ENCODE peak calls at places on chromosomes 4 and X, in four cellular contexts. O, I, L and H are unnamed samples.

GRCh38 chr4:7313361-7313811 is 121.0 kb downstream of the SORCS2 start:
- DNase-seq in I (no peak), O (no peak), L (peak), H (no peak)

GRCh38 chr4:18923496-18924161 is 902.1 kb upstream of the LCORL start:
- DNase-seq in O (no peak), L (no peak), I (no peak), H (no peak)

GRCh38 chr4:179624768-179625181 is 2182.5 kb upstream of the AGA start:
- DNase-seq in O (no peak), L (no peak), I (no peak), H (no peak)

GRCh38 chr4:155761916-155762315 is 3.1 kb downstream of the GUCY1B1 start:
- DNase-seq in L (no peak), I (no peak), O (no peak), H (no peak)

GRCh38 chr4:10866691-10867090 is 182.1 kb upstream of the CLNK start:
- DNase-seq in L (no peak), I (peak), O (no peak), H (no peak)

GRCh38 chrX:71326394-71326793 is 24.8 kb downstream of the ITGB1BP2 start:
- DNase-seq in L (no peak), I (no peak), O (no peak), H (no peak)

GRCh38 chrX:96929036-96929435 is 45.3 kb downstream of the RPA4 start:
- DNase-seq in O (no peak), L (no peak), I (no peak), H (no peak)

GRCh38 chr4:48130100-48130499 is 4.0 kb downstream of the TXK start:
- DNase-seq in L (no peak), I (no peak), O (no peak), H (no peak)

GRCh38 chr4:16844796-16845586 is 53.5 kb downstream of the LDB2 start:
- DNase-seq in L (no peak), O (no peak), I (no peak), H (no peak)

GRCh38 chr4:8129136-8129535 is 29.5 kb downstream of the ABLIM2 start:
- DNase-seq in I (no peak), O (no peak), L (no peak), H (no peak)

GRCh38 chr4:16461362-16461761 is 235.1 kb upstream of the TAPT1 start:
- DNase-seq in I (no peak), O (no peak), L (no peak), H (no peak)

GRCh38 chr4:87073570-87074470 is 139.0 kb downstream of the AFF1 start:
- DNase-seq in I (no peak), L (no peak), O (no peak), H (peak)

GRCh38 chr4:149534779-149535178 is 280.9 kb downstream of the IQCM start:
- DNase-seq in I (no peak), O (no peak), L (no peak), H (no peak)

GRCh38 chr4:187294861-187295260 is 571.2 kb upstream of the FAT1 start:
- DNase-seq in O (no peak), L (no peak), I (no peak), H (peak)

GRCh38 chrX:151543706-151544105 is 19.8 kb upstream of the PASD1 start:
- DNase-seq in L (no peak), O (peak), I (no peak), H (no peak)

GRCh38 chr4:121256346-121256745 is 92.2 kb upstream of the TNIP3 start:
- DNase-seq in I (no peak), O (no peak), L (no peak), H (no peak)

GRCh38 chrX:40094041-40094899 is 3.5 kb downstream of the BCOR start:
- DNase-seq in I (peak), O (no peak), L (peak), H (peak)

GRCh38 chr4:56630876-56631666 is 50.0 kb downstream of the HOPX start:
- DNase-seq in O (no peak), L (no peak), I (no peak), H (no peak)

GRCh38 chr4:101418055-101418454 is 70.7 kb upstream of the PPP3CA start:
- DNase-seq in L (no peak), I (no peak), O (no peak), H (peak)

GRCh38 chr4:99540287-99540939 is 23.4 kb downstream of the TRMT10A start:
- DNase-seq in I (no peak), L (no peak), O (no peak), H (no peak)

GRCh38 chr4:77268108-77268507 is 111.1 kb downstream of the CCNG2 start:
- DNase-seq in I (no peak), O (no peak), L (no peak), H (no peak)

GRCh38 chr4:125658773-125659172 is 344.0 kb downstream of the FAT4 start:
- DNase-seq in L (no peak), I (no peak), O (no peak), H (no peak)

GRCh38 chr4:154049457-154050181 is 260.7 kb upstream of the SFRP2 start:
- DNase-seq in L (no peak), I (no peak), O (peak), H (peak)

GRCh38 chrX:72137846-72138455 is 6.2 kb upstream of the RTL5 start:
- DNase-seq in L (no peak), O (no peak), I (no peak), H (no peak)

GRCh38 chr4:160247091-160247656 is 1144.3 kb downstream of the RAPGEF2 start:
- DNase-seq in O (no peak), I (peak), L (no peak), H (no peak)

DNA sequence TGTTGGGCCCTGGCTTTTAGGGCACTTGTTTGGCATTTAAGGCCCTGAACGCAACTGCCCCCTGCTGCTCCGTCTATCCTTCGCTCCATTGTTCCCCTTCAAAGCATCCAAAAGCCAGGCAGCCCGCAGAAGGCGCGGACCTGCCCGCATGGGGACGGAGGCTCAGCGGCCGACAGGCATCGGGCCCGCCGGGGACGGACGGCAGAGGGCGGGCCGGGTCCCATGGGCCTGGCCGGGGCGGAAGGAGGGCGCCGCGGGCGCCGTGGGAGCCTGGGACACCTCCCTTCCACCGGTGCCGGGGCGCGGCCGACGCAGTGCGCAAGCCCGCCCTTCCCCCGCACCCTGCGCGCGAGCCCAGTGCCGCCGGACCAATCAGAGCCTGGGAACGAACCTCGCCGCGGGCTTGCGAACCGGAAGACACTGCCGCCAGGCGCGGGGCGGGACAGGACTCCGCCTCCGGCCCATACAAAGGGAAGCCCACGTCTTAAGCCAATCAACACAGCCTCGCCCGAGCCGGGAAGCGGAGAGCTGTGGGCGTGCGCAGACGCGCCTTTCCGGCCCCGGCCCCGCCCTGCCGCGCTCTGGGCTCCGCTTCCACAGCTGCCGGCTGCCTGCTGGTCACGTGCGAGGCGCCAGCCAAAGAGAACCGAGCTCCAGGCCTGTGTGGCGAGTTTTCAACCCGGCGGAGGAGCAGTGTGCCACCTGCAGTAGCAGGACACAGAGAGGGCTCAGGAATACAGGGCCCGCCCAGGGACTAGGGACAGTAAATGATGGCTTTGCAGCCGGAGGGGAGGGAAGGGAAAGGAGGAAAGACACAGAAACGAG is 2.1 kb upstream of the ARHGAP4 start:
- DNase-seq in I (peak), L (peak), O (peak), H (peak)
- TF ChIP-seq POLR2A in I (peak), L (peak), O (peak), H (peak)

DNA sequence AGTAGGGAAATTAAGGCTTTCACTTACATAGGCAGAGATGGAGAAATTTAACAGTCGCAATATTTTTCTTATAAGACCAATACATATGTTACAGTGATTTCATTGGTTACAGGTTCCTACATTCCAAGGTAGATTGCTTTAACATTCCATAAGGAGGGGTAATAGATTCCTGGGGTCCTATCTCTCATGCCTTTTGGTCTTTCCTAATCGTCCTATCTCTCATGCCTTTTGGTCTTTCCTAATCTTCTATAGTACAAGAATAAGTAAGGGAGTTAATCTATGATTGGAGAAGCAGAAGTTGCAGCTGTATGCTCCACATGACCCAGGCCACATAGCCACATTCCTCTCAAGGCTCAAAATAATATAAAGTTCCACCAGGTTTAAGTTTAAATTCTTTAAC is 284.9 kb upstream of the BOD1L1 start:
- DNase-seq in O (no peak), I (no peak), L (no peak), H (no peak)
- TF ChIP-seq EP300 in O (no peak), I (no peak), L (no peak), H (no peak)

DNA sequence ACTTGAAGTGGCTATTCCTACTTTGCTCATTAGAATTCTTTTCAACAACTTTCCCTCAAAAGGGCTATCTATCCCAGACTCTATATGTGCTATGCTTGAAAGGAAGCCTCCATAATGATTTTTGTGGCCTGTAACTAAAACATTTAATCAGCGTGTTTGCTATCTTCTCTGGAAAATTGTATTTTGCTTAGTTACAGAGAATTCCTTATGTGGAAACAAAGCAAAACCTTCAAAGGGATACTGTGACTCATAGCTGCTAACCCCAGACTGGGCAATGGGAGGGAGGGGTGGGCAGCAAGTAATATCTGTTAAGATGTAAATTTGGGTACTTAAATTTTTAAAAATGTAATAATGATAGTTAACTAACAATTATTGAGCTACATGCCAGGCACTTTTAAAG is 3.7 kb downstream of the SLC25A14 start:
- DNase-seq in I (no peak), L (no peak), O (no peak), H (no peak)
- H3K27ac ChIP-seq in I (no peak), L (no peak), O (no peak), H (no peak)

DNA sequence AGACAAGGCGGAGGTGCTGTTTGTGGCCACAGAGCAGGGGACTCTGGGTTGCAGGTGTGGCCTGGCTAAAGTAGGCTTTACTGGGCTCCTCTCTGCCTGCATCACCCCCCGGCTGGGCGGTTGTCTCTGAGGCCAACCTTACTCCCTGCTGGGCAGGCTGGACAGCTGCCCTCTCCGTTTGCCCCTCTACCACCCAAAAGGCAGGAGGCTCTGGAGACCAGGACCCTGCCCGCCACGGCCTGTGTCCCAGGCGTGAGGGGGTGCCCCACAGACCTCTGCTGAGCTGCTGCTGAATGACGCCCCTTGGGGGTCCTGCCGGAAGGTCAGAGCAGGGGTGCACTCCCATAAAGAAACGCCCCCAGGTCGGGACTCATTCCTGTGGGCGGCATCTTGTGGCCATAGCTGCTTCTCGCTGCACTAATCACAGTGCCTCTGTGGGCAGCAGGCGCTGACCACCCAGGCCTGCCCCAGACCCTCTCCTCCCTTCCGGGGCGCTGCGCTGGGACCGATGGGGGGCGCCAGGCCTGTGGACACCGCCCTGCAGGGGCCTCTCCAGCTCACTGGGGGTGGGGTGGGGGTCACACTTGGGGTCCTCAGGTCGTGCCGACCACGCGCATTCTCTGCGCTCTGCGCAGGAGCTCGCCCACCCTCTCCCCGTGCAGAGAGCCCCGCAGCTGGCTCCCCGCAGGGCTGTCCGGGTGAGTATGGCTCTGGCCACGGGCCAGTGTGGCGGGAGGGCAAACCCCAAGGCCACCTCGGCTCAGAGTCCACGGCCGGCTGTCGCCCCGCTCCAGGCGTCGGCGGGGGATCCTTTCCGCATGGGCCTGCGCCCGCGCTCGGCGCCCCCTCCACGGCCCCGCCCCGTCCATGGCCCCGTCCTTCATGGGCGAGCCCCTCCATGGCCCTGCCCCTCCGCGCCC is 920 bp downstream of the HTT-AS start:
- DNase-seq in I (no peak), L (peak), O (no peak), H (no peak)
- TF ChIP-seq POLR2A in I (no peak), L (no peak), O (peak), H (peak)

GRCh38 chr4:159016527-159017137 is 86.2 kb upstream of the RAPGEF2 start:
- DNase-seq in I (no peak), L (peak), O (no peak), H (peak)
- TF ChIP-seq EP300 in I (no peak), L (no peak), O (no peak), H (no peak)

GRCh38 chr4:76213415-76214268 is at the start of gene SCARB2:
- DNase-seq in L (peak), O (peak), I (peak), H (peak)
- H3K27ac ChIP-seq in L (peak), O (peak), I (peak), H (peak)

GRCh38 chrX:77528034-77528433 is 80.8 kb downstream of the FGF16 start:
- DNase-seq in O (no peak), L (no peak), I (no peak), H (no peak)

GRCh38 chrX:77527233-77528001 is 80.2 kb downstream of the FGF16 start:
- DNase-seq in O (no peak), L (peak), I (peak), H (no peak)
- TF ChIP-seq POLR2A in O (no peak), L (no peak), I (no peak), H (no peak)

GRCh38 chrX:147079457-147079856 is 264.9 kb upstream of the CXorf51A start:
- DNase-seq in I (no peak), O (no peak), L (no peak), H (no peak)
- TF ChIP-seq EP300 in I (no peak), O (no peak), L (no peak), H (no peak)

DNA sequence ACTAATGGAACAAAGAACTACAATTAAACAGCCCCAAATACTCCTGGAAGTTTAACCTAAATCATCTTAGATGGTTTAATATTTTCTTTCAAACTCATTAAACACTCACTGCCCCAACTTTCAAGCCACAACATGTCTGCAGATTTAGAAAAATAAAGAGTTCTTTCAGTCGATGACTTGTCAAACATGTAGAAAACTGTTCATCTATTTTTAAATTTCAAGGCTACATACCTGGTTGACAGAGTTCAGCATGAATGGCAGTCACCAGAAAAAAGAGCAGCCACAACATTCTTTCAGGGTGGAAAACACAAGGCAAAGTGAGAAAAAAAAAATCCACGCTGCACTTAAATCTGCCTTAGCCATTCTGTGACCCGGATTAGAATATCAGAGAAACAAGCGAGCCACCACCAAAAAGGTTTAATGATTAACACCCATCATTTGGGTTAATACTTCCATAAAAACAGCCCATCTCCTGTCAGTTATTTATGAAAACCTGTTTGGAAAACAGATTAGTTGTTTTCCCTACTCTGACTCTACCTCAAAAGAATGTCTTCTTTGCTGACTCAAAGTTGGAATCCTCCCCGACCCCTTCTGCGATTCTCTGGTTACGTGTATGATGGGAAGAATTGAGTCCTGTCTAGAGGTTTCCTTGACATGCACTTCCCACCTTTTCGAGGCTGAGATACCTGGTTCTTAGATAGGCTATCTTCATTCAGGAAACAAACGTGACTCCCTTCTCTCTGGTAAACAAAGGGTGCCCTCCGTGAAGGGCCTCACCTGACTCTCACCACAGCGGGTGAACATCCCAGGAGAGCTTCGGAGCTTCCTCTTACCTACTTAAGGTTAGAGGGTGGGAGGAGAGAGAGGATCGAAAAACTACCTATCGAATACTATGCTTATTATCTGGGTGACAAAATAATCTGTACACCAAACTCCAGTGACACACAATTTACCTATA is at the start of gene CLTRN:
- DNase-seq in L (no peak), O (peak), I (no peak), H (no peak)
- H3K27ac ChIP-seq in L (no peak), O (no peak), I (no peak), H (no peak)

DNA sequence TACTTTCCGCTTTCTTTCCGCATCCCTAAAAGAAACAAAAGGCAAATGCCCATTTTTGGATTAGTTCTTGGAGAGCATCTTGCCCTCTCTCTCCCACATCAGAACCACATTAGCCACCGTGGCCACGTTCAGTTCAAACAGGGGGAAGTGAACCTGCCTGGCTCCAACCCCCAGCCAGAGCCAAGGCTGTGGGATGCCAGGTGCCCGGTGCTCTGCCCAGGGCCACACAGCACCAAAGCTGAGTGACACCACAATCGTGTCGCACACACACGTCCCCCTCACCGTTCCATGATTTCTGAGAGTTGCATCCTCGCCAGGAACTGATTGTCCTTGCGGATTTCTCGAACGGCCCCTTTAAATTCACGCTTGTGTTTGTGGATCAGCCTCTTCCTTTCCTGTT is 24.3 kb downstream of the NOP14 start:
- DNase-seq in I (no peak), O (no peak), L (peak), H (peak)
- TF ChIP-seq POLR2A in I (no peak), O (no peak), L (no peak), H (no peak)